ENCODE peak calls at places on chromosomes 11 and 22, in eight cellular contexts. One of them, this sample, is unnamed.

GRCh38 chr22:44361391-44362126 is 48.8 kb upstream of the SHISAL1 start:
- DNase-seq in dorsolateral prefrontal cortex: no peak
- DNase-seq in aorta: peak; percentile 63
- DNase-seq in IMR-90: no peak
- DNase-seq in WERI-Rb-1: no peak
- DNase-seq in Caco-2: no peak
- DNase-seq in CD8-positive, alpha-beta memory T cell: no peak
- DNase-seq in fibroblast of villous mesenchyme: no peak
- DNase-seq in this sample: no peak

GRCh38 chr11:122917311-122917710 is 34.8 kb downstream of the JHY start:
- DNase-seq in Caco-2: no peak
- DNase-seq in WERI-Rb-1: no peak
- DNase-seq in dorsolateral prefrontal cortex: no peak
- DNase-seq in fibroblast of villous mesenchyme: no peak
- DNase-seq in CD8-positive, alpha-beta memory T cell: no peak
- DNase-seq in aorta: no peak
- DNase-seq in IMR-90: peak; percentile 32
- DNase-seq in this sample: peak; percentile 52

GRCh38 chr11:12864316-12865156 is 144.6 kb upstream of the RASSF10 start:
- DNase-seq in dorsolateral prefrontal cortex: no peak
- DNase-seq in WERI-Rb-1: no peak
- DNase-seq in IMR-90: peak; percentile 96
- DNase-seq in fibroblast of villous mesenchyme: peak; percentile 95
- DNase-seq in aorta: no peak
- DNase-seq in Caco-2: no peak
- DNase-seq in CD8-positive, alpha-beta memory T cell: no peak
- DNase-seq in this sample: peak; percentile 91

GRCh38 chr11:12729941-12730340 is 55.7 kb downstream of the TEAD1 start:
- DNase-seq in aorta: no peak
- DNase-seq in fibroblast of villous mesenchyme: no peak
- DNase-seq in CD8-positive, alpha-beta memory T cell: no peak
- DNase-seq in dorsolateral prefrontal cortex: no peak
- DNase-seq in WERI-Rb-1: no peak
- DNase-seq in Caco-2: no peak
- DNase-seq in IMR-90: no peak
- DNase-seq in this sample: no peak

GRCh38 chr11:765025-765801 is 12.1 kb downstream of the GATD1 start:
- DNase-seq in dorsolateral prefrontal cortex: peak; percentile 72
- DNase-seq in WERI-Rb-1: peak; percentile 69
- DNase-seq in IMR-90: peak; percentile 36
- DNase-seq in Caco-2: peak; percentile 74
- DNase-seq in CD8-positive, alpha-beta memory T cell: peak; percentile 54
- DNase-seq in aorta: peak; percentile 82
- DNase-seq in fibroblast of villous mesenchyme: peak; percentile 47
- DNase-seq in this sample: peak; percentile 59

GRCh38 chr11:15707971-15708370 is 593.2 kb downstream of the INSC start:
- DNase-seq in dorsolateral prefrontal cortex: peak; percentile 13
- DNase-seq in IMR-90: peak; percentile 84
- DNase-seq in Caco-2: no peak
- DNase-seq in WERI-Rb-1: no peak
- DNase-seq in aorta: no peak
- DNase-seq in fibroblast of villous mesenchyme: peak; percentile 90
- DNase-seq in CD8-positive, alpha-beta memory T cell: no peak
- DNase-seq in this sample: peak; percentile 7

GRCh38 chr22:45664136-45664646 is 7.4 kb upstream of the ATXN10 start:
- DNase-seq in Caco-2: no peak
- DNase-seq in WERI-Rb-1: no peak
- DNase-seq in aorta: no peak
- DNase-seq in IMR-90: no peak
- DNase-seq in CD8-positive, alpha-beta memory T cell: no peak
- DNase-seq in fibroblast of villous mesenchyme: peak; percentile 51
- DNase-seq in dorsolateral prefrontal cortex: no peak
- DNase-seq in this sample: no peak

GRCh38 chr11:30313580-30313979 is 9.3 kb upstream of the ARL14EP start:
- DNase-seq in aorta: no peak
- DNase-seq in IMR-90: no peak
- DNase-seq in CD8-positive, alpha-beta memory T cell: no peak
- DNase-seq in fibroblast of villous mesenchyme: no peak
- DNase-seq in Caco-2: no peak
- DNase-seq in dorsolateral prefrontal cortex: no peak
- DNase-seq in WERI-Rb-1: no peak
- DNase-seq in this sample: no peak

GRCh38 chr11:3137486-3138177 is 27.5 kb downstream of the OSBPL5 start:
- DNase-seq in fibroblast of villous mesenchyme: no peak
- DNase-seq in CD8-positive, alpha-beta memory T cell: no peak
- DNase-seq in Caco-2: no peak
- DNase-seq in dorsolateral prefrontal cortex: no peak
- DNase-seq in aorta: peak; percentile 69
- DNase-seq in IMR-90: no peak
- DNase-seq in WERI-Rb-1: no peak
- DNase-seq in this sample: no peak

GRCh38 chr11:10233581-10233980 is 60.4 kb downstream of the SBF2 start:
- DNase-seq in CD8-positive, alpha-beta memory T cell: no peak
- DNase-seq in WERI-Rb-1: no peak
- DNase-seq in dorsolateral prefrontal cortex: no peak
- DNase-seq in fibroblast of villous mesenchyme: peak; percentile 80
- DNase-seq in aorta: no peak
- DNase-seq in Caco-2: no peak
- DNase-seq in IMR-90: peak; percentile 91
- DNase-seq in this sample: peak; percentile 61

GRCh38 chr11:71251761-71252433 is 480 bp downstream of the SHANK2 start:
- DNase-seq in aorta: no peak
- DNase-seq in Caco-2: peak; percentile 74
- DNase-seq in WERI-Rb-1: peak; percentile 62
- DNase-seq in dorsolateral prefrontal cortex: no peak
- DNase-seq in fibroblast of villous mesenchyme: no peak
- DNase-seq in IMR-90: no peak
- DNase-seq in CD8-positive, alpha-beta memory T cell: no peak
- DNase-seq in this sample: peak; percentile 1

GRCh38 chr22:49212466-49212865 is 615.2 kb downstream of the BRD1 start:
- DNase-seq in IMR-90: no peak
- DNase-seq in dorsolateral prefrontal cortex: peak; percentile 2
- DNase-seq in WERI-Rb-1: no peak
- DNase-seq in Caco-2: peak; percentile 5
- DNase-seq in CD8-positive, alpha-beta memory T cell: no peak
- DNase-seq in aorta: peak; percentile 63
- DNase-seq in fibroblast of villous mesenchyme: no peak
- DNase-seq in this sample: no peak

GRCh38 chr22:45246060-45246985 is 5.6 kb upstream of the KIAA0930 start:
- DNase-seq in Caco-2: peak; percentile 89
- DNase-seq in IMR-90: peak; percentile 99
- DNase-seq in dorsolateral prefrontal cortex: no peak
- DNase-seq in WERI-Rb-1: no peak
- DNase-seq in fibroblast of villous mesenchyme: peak; percentile 99
- DNase-seq in CD8-positive, alpha-beta memory T cell: no peak
- DNase-seq in aorta: peak; percentile 78
- DNase-seq in this sample: peak; percentile 91

GRCh38 chr11:113484223-113484622 is 9.0 kb upstream of the DRD2 start:
- DNase-seq in WERI-Rb-1: peak; percentile 89
- DNase-seq in IMR-90: no peak
- DNase-seq in dorsolateral prefrontal cortex: no peak
- DNase-seq in CD8-positive, alpha-beta memory T cell: no peak
- DNase-seq in fibroblast of villous mesenchyme: no peak
- DNase-seq in Caco-2: no peak
- DNase-seq in aorta: no peak
- DNase-seq in this sample: no peak

GRCh38 chr11:69841859-69842698 is 22.9 kb upstream of the FGF3 start:
- DNase-seq in WERI-Rb-1: no peak
- DNase-seq in aorta: peak; percentile 41
- DNase-seq in fibroblast of villous mesenchyme: peak; percentile 3
- DNase-seq in dorsolateral prefrontal cortex: no peak
- DNase-seq in CD8-positive, alpha-beta memory T cell: no peak
- DNase-seq in IMR-90: peak; percentile 13
- DNase-seq in Caco-2: peak; percentile 48
- DNase-seq in this sample: peak; percentile 14

GRCh38 chr11:65448418-65449196 is 26.0 kb downstream of the NEAT1 start:
- DNase-seq in Caco-2: peak; percentile 76
- DNase-seq in WERI-Rb-1: no peak
- DNase-seq in aorta: peak; percentile 81
- DNase-seq in IMR-90: peak; percentile 64
- DNase-seq in dorsolateral prefrontal cortex: no peak
- DNase-seq in fibroblast of villous mesenchyme: peak; percentile 89
- DNase-seq in CD8-positive, alpha-beta memory T cell: no peak
- DNase-seq in this sample: peak; percentile 89

GRCh38 chr11:24155792-24156191 is 341.1 kb upstream of the LUZP2 start:
- DNase-seq in WERI-Rb-1: peak; percentile 15
- DNase-seq in Caco-2: peak; percentile 40
- DNase-seq in fibroblast of villous mesenchyme: no peak
- DNase-seq in aorta: no peak
- DNase-seq in IMR-90: no peak
- DNase-seq in dorsolateral prefrontal cortex: no peak
- DNase-seq in CD8-positive, alpha-beta memory T cell: no peak
- DNase-seq in this sample: no peak

GRCh38 chr11:44002191-44003093 is 45.3 kb upstream of the ACCSL start:
- DNase-seq in IMR-90: no peak
- DNase-seq in CD8-positive, alpha-beta memory T cell: no peak
- DNase-seq in dorsolateral prefrontal cortex: peak; percentile 4
- DNase-seq in Caco-2: peak; percentile 18
- DNase-seq in fibroblast of villous mesenchyme: no peak
- DNase-seq in aorta: no peak
- DNase-seq in WERI-Rb-1: no peak
- DNase-seq in this sample: no peak

GRCh38 chr11:12762696-12763324 is 88.6 kb downstream of the TEAD1 start:
- DNase-seq in WERI-Rb-1: no peak
- DNase-seq in dorsolateral prefrontal cortex: no peak
- DNase-seq in CD8-positive, alpha-beta memory T cell: no peak
- DNase-seq in IMR-90: no peak
- DNase-seq in Caco-2: no peak
- DNase-seq in fibroblast of villous mesenchyme: no peak
- DNase-seq in aorta: no peak
- DNase-seq in this sample: no peak

GRCh38 chr11:83174008-83174407 is 17.1 kb downstream of the PCF11 start:
- DNase-seq in IMR-90: no peak
- DNase-seq in fibroblast of villous mesenchyme: no peak
- DNase-seq in aorta: no peak
- DNase-seq in dorsolateral prefrontal cortex: no peak
- DNase-seq in Caco-2: no peak
- DNase-seq in CD8-positive, alpha-beta memory T cell: no peak
- DNase-seq in WERI-Rb-1: no peak
- DNase-seq in this sample: no peak

GRCh38 chr11:67507242-67507890 is 596 bp downstream of the CDK2AP2 start:
- DNase-seq in dorsolateral prefrontal cortex: peak; percentile 61
- DNase-seq in WERI-Rb-1: no peak
- DNase-seq in IMR-90: peak; percentile 68
- DNase-seq in CD8-positive, alpha-beta memory T cell: no peak
- DNase-seq in Caco-2: no peak
- DNase-seq in aorta: peak; percentile 91
- DNase-seq in fibroblast of villous mesenchyme: no peak
- DNase-seq in this sample: peak; percentile 83

GRCh38 chr22:41573677-41574264 is 13.0 kb downstream of the CSDC2 start:
- DNase-seq in aorta: no peak
- DNase-seq in dorsolateral prefrontal cortex: no peak
- DNase-seq in IMR-90: no peak
- DNase-seq in WERI-Rb-1: no peak
- DNase-seq in fibroblast of villous mesenchyme: no peak
- DNase-seq in Caco-2: no peak
- DNase-seq in CD8-positive, alpha-beta memory T cell: no peak
- DNase-seq in this sample: no peak

GRCh38 chr22:28103596-28103995 is 184.5 kb upstream of the PITPNB start:
- DNase-seq in Caco-2: no peak
- DNase-seq in IMR-90: no peak
- DNase-seq in fibroblast of villous mesenchyme: peak; percentile 29
- DNase-seq in CD8-positive, alpha-beta memory T cell: no peak
- DNase-seq in dorsolateral prefrontal cortex: no peak
- DNase-seq in WERI-Rb-1: no peak
- DNase-seq in aorta: no peak
- DNase-seq in this sample: peak; percentile 41
- H3K4me3 ChIP-seq in Caco-2: no peak overlapping the region
- H3K4me3 ChIP-seq in IMR-90: no peak overlapping the region
- H3K4me3 ChIP-seq in fibroblast of villous mesenchyme: no peak overlapping the region
- H3K4me3 ChIP-seq in CD8-positive, alpha-beta memory T cell: no peak overlapping the region
- H3K4me3 ChIP-seq in dorsolateral prefrontal cortex: no peak overlapping the region
- H3K4me3 ChIP-seq in WERI-Rb-1: no peak overlapping the region
- H3K4me3 ChIP-seq in aorta: no peak overlapping the region
- H3K4me3 ChIP-seq in this sample: no peak overlapping the region

GRCh38 chr22:39936523-39937145 is 23.6 kb upstream of the TMA7B start:
- DNase-seq in CD8-positive, alpha-beta memory T cell: no peak
- DNase-seq in IMR-90: no peak
- DNase-seq in Caco-2: no peak
- DNase-seq in dorsolateral prefrontal cortex: no peak
- DNase-seq in WERI-Rb-1: no peak
- DNase-seq in fibroblast of villous mesenchyme: no peak
- DNase-seq in aorta: no peak
- DNase-seq in this sample: no peak
- H3K4me3 ChIP-seq in CD8-positive, alpha-beta memory T cell: peak overlapping the region; percentile 43
- H3K4me3 ChIP-seq in IMR-90: no peak overlapping the region
- H3K4me3 ChIP-seq in Caco-2: no peak overlapping the region
- H3K4me3 ChIP-seq in dorsolateral prefrontal cortex: no peak overlapping the region
- H3K4me3 ChIP-seq in WERI-Rb-1: no peak overlapping the region
- H3K4me3 ChIP-seq in fibroblast of villous mesenchyme: no peak overlapping the region
- H3K4me3 ChIP-seq in aorta: no peak overlapping the region
- H3K4me3 ChIP-seq in this sample: no peak overlapping the region

DNA sequence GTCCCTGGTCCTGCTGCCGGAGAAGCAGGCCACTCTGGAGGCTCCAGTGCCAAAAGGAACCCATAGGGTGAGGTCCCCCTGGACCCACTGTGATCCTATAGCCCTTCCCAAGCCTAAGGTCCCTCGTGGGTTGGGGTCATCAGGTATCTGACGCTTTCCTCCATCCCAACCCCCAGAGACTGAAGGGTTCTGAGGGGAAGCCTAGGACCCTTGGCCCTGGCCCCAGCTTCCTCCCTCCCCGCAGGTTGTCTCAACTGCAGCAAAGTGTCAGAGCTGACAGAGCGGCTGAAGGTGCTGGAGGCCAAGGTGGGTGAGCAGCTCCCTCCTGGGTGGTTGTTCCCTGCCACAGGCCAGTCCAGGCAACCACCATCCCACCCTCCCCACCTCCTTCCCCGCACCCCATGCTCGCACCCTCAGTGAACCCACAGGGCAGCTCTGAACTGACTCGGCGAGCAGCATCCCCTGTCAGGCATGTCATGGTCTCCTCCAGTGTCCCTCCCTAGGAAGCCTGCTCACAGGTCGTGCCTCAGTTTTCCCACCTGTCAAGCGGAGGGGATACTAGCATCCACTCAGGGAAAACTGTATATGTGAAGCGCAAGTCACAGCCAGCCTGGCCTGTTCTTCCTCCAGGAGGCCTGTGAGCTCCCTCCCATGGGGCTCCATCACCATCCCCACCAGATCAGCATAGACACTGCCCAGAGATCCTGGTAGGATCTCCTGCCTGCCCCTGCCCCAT is 20.7 kb downstream of the EMID1 start:
- DNase-seq in Caco-2: no peak
- DNase-seq in aorta: no peak
- DNase-seq in IMR-90: no peak
- DNase-seq in WERI-Rb-1: no peak
- DNase-seq in fibroblast of villous mesenchyme: no peak
- DNase-seq in dorsolateral prefrontal cortex: no peak
- DNase-seq in CD8-positive, alpha-beta memory T cell: no peak
- DNase-seq in this sample: no peak
- H3K4me3 ChIP-seq in Caco-2: no peak overlapping the region
- H3K4me3 ChIP-seq in aorta: no peak overlapping the region
- H3K4me3 ChIP-seq in IMR-90: no peak overlapping the region
- H3K4me3 ChIP-seq in WERI-Rb-1: no peak overlapping the region
- H3K4me3 ChIP-seq in fibroblast of villous mesenchyme: no peak overlapping the region
- H3K4me3 ChIP-seq in dorsolateral prefrontal cortex: no peak overlapping the region
- H3K4me3 ChIP-seq in CD8-positive, alpha-beta memory T cell: no peak overlapping the region
- H3K4me3 ChIP-seq in this sample: no peak overlapping the region

DNA sequence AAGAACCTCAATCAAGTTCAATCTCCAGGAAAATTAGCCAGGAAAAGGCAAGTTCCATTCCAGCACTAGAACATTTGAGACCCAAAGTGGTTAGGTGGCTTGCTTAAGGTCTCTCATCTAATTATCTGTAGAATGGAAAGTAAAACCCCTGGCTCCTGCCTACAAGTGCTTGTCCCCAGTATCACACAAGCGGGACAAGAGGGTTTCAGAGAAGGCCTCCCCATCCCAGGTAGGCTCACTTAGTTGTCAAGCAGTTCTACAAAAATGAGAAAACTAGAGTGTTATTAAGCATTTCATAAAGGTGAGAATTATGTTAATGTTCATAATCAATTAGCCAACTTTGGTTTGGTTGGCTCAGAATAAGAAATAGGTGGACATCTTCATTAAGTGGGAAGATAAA is 5.5 kb downstream of the POU2AF1 start:
- DNase-seq in WERI-Rb-1: no peak
- DNase-seq in IMR-90: no peak
- DNase-seq in Caco-2: no peak
- DNase-seq in dorsolateral prefrontal cortex: no peak
- DNase-seq in CD8-positive, alpha-beta memory T cell: no peak
- DNase-seq in aorta: no peak
- DNase-seq in fibroblast of villous mesenchyme: no peak
- DNase-seq in this sample: no peak
- H3K4me3 ChIP-seq in WERI-Rb-1: no peak overlapping the region
- H3K4me3 ChIP-seq in IMR-90: no peak overlapping the region
- H3K4me3 ChIP-seq in Caco-2: no peak overlapping the region
- H3K4me3 ChIP-seq in dorsolateral prefrontal cortex: no peak overlapping the region
- H3K4me3 ChIP-seq in CD8-positive, alpha-beta memory T cell: no peak overlapping the region
- H3K4me3 ChIP-seq in aorta: no peak overlapping the region
- H3K4me3 ChIP-seq in fibroblast of villous mesenchyme: no peak overlapping the region
- H3K4me3 ChIP-seq in this sample: no peak overlapping the region